ENCODE peak calls at places on chromosomes 13 and 19, in ten cellular contexts. F is HCT116, W is AG04450, R is fibroblast of lung, Y is suprapubic skin, V is breast epithelium, Z is tibial nerve, E is fibroblast of the aortic adventitia, T is body of pancreas, O is cardiac muscle cell. B is an unnamed sample.

GRCh38 chr19:11420429-11420893 is 1.3 kb upstream of the RGL3 start:
- DNase-seq in F (no peak), W (no peak), R (peak; percentile 52), Y (no peak), V (no peak), Z (no peak), E (peak; percentile 27), T (peak; percentile 33), O (peak; percentile 63), B (peak; percentile 23)

GRCh38 chr19:34556500-34556899 is 74.9 kb downstream of the WTIP start:
- DNase-seq in F (peak; percentile 10), W (no peak), R (no peak), Y (no peak), V (no peak), Z (no peak), E (peak; percentile 63), T (peak; percentile 79), O (peak; percentile 50), B (peak; percentile 25)

GRCh38 chr13:27339299-27339698 is 68.7 kb downstream of the RASL11A start:
- DNase-seq in F (peak; percentile 78), W (no peak), R (peak; percentile 61), Y (no peak), V (no peak), Z (no peak), E (peak; percentile 48), T (peak; percentile 34), O (peak; percentile 72), B (peak; percentile 35)

GRCh38 chr19:43598445-43599240 is 2.2 kb downstream of the ZNF576 start:
- DNase-seq in F (no peak), W (no peak), R (no peak), Y (no peak), V (no peak), Z (no peak), E (no peak), T (no peak), O (no peak), B (no peak)

GRCh38 chr13:29905845-29906244 is 55.4 kb upstream of the UBL3 start:
- DNase-seq in F (no peak), W (no peak), R (peak; percentile 55), Y (no peak), V (no peak), Z (no peak), E (peak; percentile 55), T (peak; percentile 38), O (peak; percentile 70), B (peak; percentile 89)

GRCh38 chr13:95924389-95924994 is 128.7 kb downstream of the UGGT2 start:
- DNase-seq in F (peak; percentile 16), W (peak; percentile 47), R (peak; percentile 77), Y (no peak), V (no peak), Z (no peak), E (peak; percentile 80), T (no peak), O (peak; percentile 88), B (peak; percentile 91)

GRCh38 chr19:10363789-10364281 is 16.5 kb downstream of the TYK2 start:
- DNase-seq in F (no peak), W (no peak), R (no peak), Y (no peak), V (no peak), Z (no peak), E (no peak), T (no peak), O (no peak), B (no peak)

GRCh38 chr19:13097331-13098258 is 5.1 kb downstream of the LYL1 start:
- DNase-seq in F (no peak), W (no peak), R (no peak), Y (no peak), V (no peak), Z (no peak), E (no peak), T (no peak), O (no peak), B (no peak)

GRCh38 chr13:96650301-96650886 is 343.9 kb downstream of the OXGR1 start:
- DNase-seq in F (peak; percentile 3), W (no peak), R (peak; percentile 73), Y (no peak), V (no peak), Z (no peak), E (peak; percentile 72), T (no peak), O (peak; percentile 43), B (peak; percentile 41)

GRCh38 chr13:99173606-99174005 is 27.0 kb upstream of the UBAC2 start:
- DNase-seq in F (no peak), W (no peak), R (no peak), Y (no peak), V (no peak), Z (no peak), E (no peak), T (no peak), O (no peak), B (no peak)

GRCh38 chr13:31797154-31797775 is 57.9 kb downstream of the RXFP2 start:
- DNase-seq in F (peak; percentile 8), W (peak; percentile 2), R (peak; percentile 58), Y (no peak), V (no peak), Z (no peak), E (peak; percentile 79), T (no peak), O (peak; percentile 69), B (peak; percentile 65)

GRCh38 chr13:48446454-48446853 is 33.5 kb upstream of the LPAR6 start:
- DNase-seq in F (no peak), W (peak; percentile 39), R (peak; percentile 80), Y (no peak), V (no peak), Z (no peak), E (peak; percentile 78), T (no peak), O (peak; percentile 69), B (peak; percentile 64)

GRCh38 chr13:91805605-91806004 is 407.2 kb downstream of the GPC5 start:
- DNase-seq in F (no peak), W (no peak), R (peak; percentile 16), Y (no peak), V (no peak), Z (no peak), E (no peak), T (no peak), O (peak; percentile 5), B (no peak)
- TF ChIP-seq CTCF in F (no peak), W (no peak), R (peak; percentile 37), Y (no peak), V (no peak), Z (no peak), E (no peak), T (no peak), O (peak; percentile 16), B (no peak)

GRCh38 chr19:45764487-45764886 is 4.6 kb downstream of the SIX5 start:
- DNase-seq in F (no peak), W (no peak), R (no peak), Y (no peak), V (no peak), Z (no peak), E (no peak), T (no peak), O (no peak), B (no peak)
- H3K4me3 ChIP-seq in F (no peak overlapping the region), W (no peak overlapping the region), R (no peak overlapping the region), Y (no peak overlapping the region), V (no peak overlapping the region), Z (no peak overlapping the region), E (no peak overlapping the region), T (no peak overlapping the region), O (no peak overlapping the region), B (no peak overlapping the region)

DNA sequence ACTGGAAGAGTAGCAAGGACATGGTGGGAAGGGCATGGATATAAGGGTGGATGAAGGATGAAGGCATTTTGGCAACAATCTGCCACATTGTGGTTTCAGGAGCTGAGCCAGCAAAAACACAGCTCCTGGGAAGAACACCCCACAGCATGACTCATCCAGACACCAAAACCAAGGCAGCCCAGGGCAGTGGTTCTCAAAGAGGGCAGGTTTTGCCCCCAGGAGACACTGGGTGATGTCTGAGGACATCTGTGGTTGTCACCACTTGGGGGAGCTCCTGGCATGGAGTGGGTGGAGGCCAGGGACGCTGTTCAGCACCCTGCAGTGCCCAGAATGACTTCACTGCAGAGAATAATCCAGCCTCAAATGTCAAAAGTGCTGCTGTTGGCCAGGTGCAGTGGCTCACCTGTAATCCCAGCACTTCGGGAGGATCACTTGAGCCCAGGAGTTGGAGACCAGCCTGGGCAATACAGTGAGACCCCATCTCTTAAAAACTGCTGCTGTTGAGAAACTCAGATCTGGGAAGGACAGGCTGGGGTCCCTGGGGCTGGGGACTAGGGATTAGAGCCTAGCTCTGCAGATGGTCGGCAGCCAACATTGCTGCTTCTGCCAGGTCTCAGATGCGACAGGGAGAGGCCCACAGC is 16.1 kb downstream of the ZFR2 start:
- DNase-seq in F (peak; percentile 79), W (no peak), R (peak; percentile 83), Y (no peak), V (no peak), Z (no peak), E (peak; percentile 71), T (peak; percentile 14), O (peak; percentile 84), B (peak; percentile 56)
- TF ChIP-seq CTCF in F (peak; percentile 77), W (peak; percentile 13), R (peak; percentile 32), Y (no peak), V (no peak), Z (no peak), E (peak; percentile 9), T (peak; percentile 10), O (peak; percentile 37), B (peak; percentile 12)

DNA sequence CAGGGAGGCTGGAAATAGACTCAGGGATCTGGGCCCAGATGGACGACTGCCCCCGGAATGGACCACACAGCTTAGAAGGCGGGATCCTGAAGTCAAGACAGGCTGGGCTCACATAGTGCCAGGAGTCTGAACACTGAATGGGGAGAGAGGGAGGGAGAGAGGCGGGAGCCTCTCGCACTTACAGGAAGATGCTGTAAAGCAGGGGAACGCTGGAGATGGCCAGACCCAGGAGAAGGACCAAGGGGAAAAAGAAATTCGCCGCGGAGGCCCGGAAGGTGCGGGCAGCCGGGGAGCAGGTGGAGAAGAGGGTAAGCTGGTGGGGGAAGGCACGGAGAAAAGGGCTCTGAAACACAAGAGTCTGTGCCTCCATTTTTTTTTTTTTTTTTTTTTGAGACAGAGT is 1.4 kb upstream of the LENG1 start:
- DNase-seq in F (no peak), W (no peak), R (no peak), Y (no peak), V (no peak), Z (no peak), E (no peak), T (no peak), O (no peak), B (no peak)
- H3K4me3 ChIP-seq in F (peak overlapping the region; percentile 84), W (peak overlapping the region; percentile 77), R (peak overlapping the region; percentile 60), Y (peak overlapping the region; percentile 75), V (peak overlapping the region; percentile 78), Z (no peak overlapping the region), E (peak overlapping the region; percentile 78), T (no peak overlapping the region), O (peak overlapping the region; percentile 56), B (peak overlapping the region; percentile 72)

B was measured in AG10803.